ENCODE peak calls at places on chromosomes 4 and X, in nine cellular contexts. L is type B pancreatic cell, C is HuH-7, D is tibial nerve, E is neural progenitor cell, F is BE2C, P is fibroblast of villous mesenchyme, R is sciatic nerve, V is cardiac muscle cell. I is an unnamed sample.

GRCh38 chr4:170231377-170231776 is 141.6 kb upstream of the AADAT start:
- DNase-seq in L (no peak), E (no peak), F (no peak), D (no peak), P (no peak), C (no peak), V (no peak), R (no peak), I (no peak)

GRCh38 chr4:158299459-158300007 is 89.2 kb downstream of the TMEM144 start:
- DNase-seq in L (no peak), V (no peak), P (peak), C (peak), E (no peak), D (no peak), F (no peak), R (no peak), I (no peak)

GRCh38 chr4:76384052-76384451 is 36.9 kb downstream of the CCDC158 start:
- DNase-seq in D (no peak), L (no peak), F (no peak), V (no peak), E (no peak), R (no peak), P (no peak), C (no peak), I (no peak)

GRCh38 chr4:10345381-10345784 is 111.8 kb downstream of the ZNF518B start:
- DNase-seq in V (no peak), P (no peak), E (no peak), F (no peak), R (no peak), L (no peak), D (no peak), C (no peak), I (no peak)

GRCh38 chrX:52217494-52218160 is 32.9 kb downstream of the MAGED4 start:
- DNase-seq in F (no peak), D (no peak), E (peak), V (peak), R (no peak), C (no peak), P (no peak), L (no peak), I (peak)

GRCh38 chrX:112672788-112673560 is 6.8 kb downstream of the LHFPL1 start:
- DNase-seq in C (no peak), L (no peak), F (no peak), P (no peak), D (no peak), V (no peak), E (no peak), R (no peak), I (no peak)

GRCh38 chr4:165502919-165503907 is 124.4 kb downstream of the CPE start:
- DNase-seq in C (peak), R (no peak), V (no peak), L (no peak), D (no peak), E (no peak), P (peak), F (no peak), I (no peak)

GRCh38 chrX:154799554-154800348 is 5.5 kb downstream of the MPP1 start:
- DNase-seq in P (peak), F (peak), E (peak), R (no peak), D (no peak), C (no peak), L (no peak), V (no peak), I (peak)

GRCh38 chr4:73609688-73610087 is 10.5 kb downstream of the RASSF6 start:
- DNase-seq in F (no peak), P (peak), V (no peak), C (no peak), R (no peak), L (no peak), E (no peak), D (no peak), I (no peak)

GRCh38 chr4:119683518-119683917 is 54.9 kb upstream of the PDE5A start:
- DNase-seq in L (no peak), C (peak), V (no peak), P (peak), F (no peak), E (no peak), R (no peak), D (no peak), I (no peak)

GRCh38 chr4:64617813-64618212 is 208.6 kb upstream of the TECRL start:
- DNase-seq in F (no peak), D (no peak), E (no peak), C (no peak), R (no peak), P (no peak), L (no peak), V (no peak), I (peak)

GRCh38 chr4:110533590-110533910 is 57.6 kb downstream of the ENPEP start:
- DNase-seq in R (no peak), D (no peak), P (peak), C (no peak), F (no peak), E (no peak), L (no peak), V (no peak), I (no peak)

GRCh38 chr4:72468904-72469502 is 100.0 kb downstream of the ADAMTS3 start:
- DNase-seq in E (peak), V (peak), R (no peak), D (no peak), C (no peak), L (no peak), F (no peak), P (peak), I (peak)

GRCh38 chrX:42119076-42119475 is 195.7 kb upstream of the CASK start:
- DNase-seq in P (peak), F (no peak), E (no peak), C (no peak), D (no peak), V (no peak), R (no peak), L (no peak), I (no peak)

GRCh38 chr4:172708184-172708583 is 460.4 kb upstream of the GALNT7 start:
- DNase-seq in F (no peak), R (no peak), P (no peak), E (no peak), V (no peak), L (no peak), D (no peak), C (no peak), I (no peak)

GRCh38 chrX:56794831-56795230 is 65.8 kb downstream of the NBDY start:
- DNase-seq in D (no peak), P (no peak), C (no peak), L (no peak), F (no peak), V (no peak), R (peak), E (no peak), I (no peak)

GRCh38 chr4:170386974-170387373 is 297.2 kb upstream of the AADAT start:
- DNase-seq in E (no peak), D (no peak), V (no peak), C (no peak), R (no peak), P (peak), L (no peak), F (no peak), I (no peak)

GRCh38 chrX:64975989-64976672 is at the start of gene ZC4H2:
- DNase-seq in V (peak), P (peak), L (peak), D (peak), C (peak), F (peak), R (peak), E (peak), I (peak)

GRCh38 chr4:126137782-126138170 is 823.0 kb downstream of the FAT4 start:
- DNase-seq in E (no peak), P (no peak), V (no peak), L (no peak), R (no peak), F (no peak), C (no peak), D (no peak), I (no peak)

GRCh38 chr4:1241936-1242505 is 6.9 kb downstream of the CTBP1 start:
- DNase-seq in F (peak), P (no peak), L (no peak), R (peak), V (no peak), D (no peak), C (no peak), E (no peak), I (no peak)

GRCh38 chrX:68941385-68941952 is 112.6 kb downstream of the EFNB1 start:
- DNase-seq in R (no peak), V (no peak), C (no peak), P (no peak), E (no peak), D (no peak), L (peak), F (no peak), I (no peak)

GRCh38 chr4:16085822-16086221 is 2.0 kb upstream of the PROM1 start:
- DNase-seq in F (no peak), D (no peak), P (no peak), V (no peak), L (no peak), E (no peak), R (no peak), C (no peak), I (no peak)

GRCh38 chr4:80678413-80678812 is 342.9 kb downstream of the CFAP299 start:
- DNase-seq in F (no peak), L (no peak), E (no peak), R (no peak), D (no peak), P (no peak), V (no peak), C (no peak), I (no peak)

GRCh38 chr4:82388405-82388804 is 14.6 kb upstream of the HNRNPD start:
- DNase-seq in E (no peak), R (no peak), C (no peak), D (no peak), V (no peak), F (no peak), L (no peak), P (no peak), I (no peak)

I was measured in iPS-NIHi11.